ENCODE peak calls at places on chromosomes 5 and 9, in four cellular contexts. W, Z, F and I are unnamed samples.

GRCh38 chr5:133859073-133859472 is 109.4 kb downstream of the C5orf15 start:
- DNase-seq in Z (no peak), W (peak), F (no peak), I (no peak)

GRCh38 chr5:68243681-68244080 is 28.1 kb downstream of the PIK3R1 start:
- DNase-seq in F (no peak), Z (no peak), W (no peak), I (no peak)

GRCh38 chr5:103800728-103801127 is 238.1 kb upstream of the NUDT12 start:
- DNase-seq in Z (peak), F (no peak), W (no peak), I (no peak)

GRCh38 chr5:150293091-150293941 is 3.7 kb upstream of the CAMK2A start:
- DNase-seq in W (peak), Z (no peak), F (no peak), I (no peak)

GRCh38 chr5:72515211-72515610 is 8.0 kb upstream of the ZNF366 start:
- DNase-seq in Z (no peak), F (no peak), W (no peak), I (no peak)

GRCh38 chr5:160312960-160313734 is 783 bp upstream of the CCNJL start:
- DNase-seq in F (no peak), Z (peak), W (no peak), I (no peak)

GRCh38 chr9:111945216-111945615 is 48.6 kb downstream of the UGCG start:
- DNase-seq in W (no peak), Z (peak), F (no peak), I (no peak)

GRCh38 chr5:135012951-135013391 is 21.1 kb downstream of the PITX1 start:
- DNase-seq in F (no peak), W (peak), Z (no peak), I (no peak)

GRCh38 chr5:107700486-107700885 is 29.7 kb upstream of the EFNA5 start:
- DNase-seq in F (no peak), Z (peak), W (no peak), I (no peak)

GRCh38 chr9:110432253-110432652 is 94.6 kb upstream of the TXNDC8 start:
- DNase-seq in F (peak), W (no peak), Z (peak), I (no peak)

GRCh38 chr5:1127991-1128785 is 16.3 kb upstream of the SLC12A7 start:
- DNase-seq in W (no peak), F (no peak), Z (no peak), I (no peak)

GRCh38 chr5:109328626-109329025 is 81.1 kb downstream of the PJA2 start:
- DNase-seq in Z (peak), F (no peak), W (no peak), I (no peak)

GRCh38 chr9:106468431-106468830 is 394.5 kb upstream of the ZNF462 start:
- DNase-seq in W (no peak), Z (no peak), F (no peak), I (no peak)

GRCh38 chr9:97474373-97474925 is 27.0 kb upstream of the TMOD1 start:
- DNase-seq in F (no peak), W (no peak), Z (peak), I (no peak)